ENCODE peak calls at places on chromosome X, in seven cellular contexts. V is uterus, C is sigmoid colon, S is thyroid gland, O is ovary, L is spleen, U is stomach. F is an unnamed sample.

GRCh38 chrX:148933881-148934280 is 433.5 kb downstream of the AFF2 start:
- DNase-seq in V (no peak), C (no peak), S (no peak), O (no peak), L (no peak), U (no peak), F (no peak)

GRCh38 chrX:508163-508562 is 121.5 kb upstream of the PPP2R3B start:
- DNase-seq in V (no peak), C (no peak), S (no peak), O (no peak), L (no peak), U (no peak), F (no peak)

GRCh38 chrX:41870719-41871151 is 52.6 kb downstream of the CASK start:
- DNase-seq in V (no peak), C (no peak), S (peak; percentile 2), O (no peak), L (no peak), U (peak; percentile 47), F (no peak)

GRCh38 chrX:129318375-129318774 is 204.9 kb downstream of the SMARCA1 start:
- DNase-seq in V (no peak), C (no peak), S (no peak), O (no peak), L (no peak), U (no peak), F (no peak)

GRCh38 chrX:20363003-20363674 is 96.4 kb upstream of the RPS6KA3 start:
- DNase-seq in V (no peak), C (no peak), S (no peak), O (no peak), L (no peak), U (no peak), F (no peak)

GRCh38 chrX:95509474-95509873 is 1175.2 kb upstream of the DIAPH2 start:
- DNase-seq in V (no peak), C (no peak), S (no peak), O (no peak), L (no peak), U (no peak), F (no peak)

GRCh38 chrX:47607091-47607490 is 12.6 kb downstream of the SYN1 start:
- DNase-seq in V (no peak), C (no peak), S (no peak), O (no peak), L (no peak), U (no peak), F (no peak)

GRCh38 chrX:23844502-23845138 is 61.6 kb downstream of the SAT1 start:
- DNase-seq in V (no peak), C (no peak), S (no peak), O (no peak), L (peak; percentile 25), U (peak; percentile 29), F (no peak)

GRCh38 chrX:130097507-130098201 is 12.6 kb downstream of the ELF4 start:
- DNase-seq in V (no peak), C (no peak), S (peak; percentile 44), O (no peak), L (peak; percentile 80), U (peak; percentile 53), F (no peak)

GRCh38 chrX:45621356-45622041 is 420.8 kb upstream of the DIPK2B start:
- DNase-seq in V (no peak), C (no peak), S (no peak), O (no peak), L (no peak), U (no peak), F (no peak)

GRCh38 chrX:55488559-55489314 is 911 bp downstream of the USP51 start:
- DNase-seq in V (peak; percentile 72), C (peak; percentile 85), S (peak; percentile 66), O (peak; percentile 83), L (peak; percentile 89), U (peak; percentile 62), F (peak; percentile 52)

GRCh38 chrX:630922-631496 is 418 bp downstream of the SHOX start:
- DNase-seq in V (no peak), C (peak; percentile 41), S (no peak), O (no peak), L (peak; percentile 72), U (no peak), F (no peak)

GRCh38 chrX:48459483-48459882 is 10.6 kb downstream of the SLC38A5 start:
- DNase-seq in V (no peak), C (no peak), S (no peak), O (no peak), L (no peak), U (no peak), F (no peak)

GRCh38 chrX:40513012-40513411 is 67.8 kb upstream of the ATP6AP2 start:
- DNase-seq in V (no peak), C (no peak), S (no peak), O (no peak), L (no peak), U (no peak), F (no peak)

GRCh38 chrX:41718481-41719245 is 5.3 kb upstream of the GPR82 start:
- DNase-seq in V (no peak), C (no peak), S (no peak), O (no peak), L (no peak), U (no peak), F (no peak)

GRCh38 chrX:22314692-22315091 is 42.0 kb downstream of the CBLL2 start:
- DNase-seq in V (peak; percentile 17), C (no peak), S (no peak), O (no peak), L (no peak), U (no peak), F (no peak)

GRCh38 chrX:84339507-84340364 is 151.7 kb upstream of the RPS6KA6 start:
- DNase-seq in V (no peak), C (no peak), S (no peak), O (no peak), L (no peak), U (no peak), F (no peak)

GRCh38 chrX:538311-538710 is 92.3 kb upstream of the SHOX start:
- DNase-seq in V (no peak), C (no peak), S (no peak), O (no peak), L (no peak), U (no peak), F (no peak)

GRCh38 chrX:133297284-133297683 is 79.1 kb upstream of the TFDP3 start:
- DNase-seq in V (no peak), C (no peak), S (no peak), O (no peak), L (no peak), U (no peak), F (no peak)

DNA sequence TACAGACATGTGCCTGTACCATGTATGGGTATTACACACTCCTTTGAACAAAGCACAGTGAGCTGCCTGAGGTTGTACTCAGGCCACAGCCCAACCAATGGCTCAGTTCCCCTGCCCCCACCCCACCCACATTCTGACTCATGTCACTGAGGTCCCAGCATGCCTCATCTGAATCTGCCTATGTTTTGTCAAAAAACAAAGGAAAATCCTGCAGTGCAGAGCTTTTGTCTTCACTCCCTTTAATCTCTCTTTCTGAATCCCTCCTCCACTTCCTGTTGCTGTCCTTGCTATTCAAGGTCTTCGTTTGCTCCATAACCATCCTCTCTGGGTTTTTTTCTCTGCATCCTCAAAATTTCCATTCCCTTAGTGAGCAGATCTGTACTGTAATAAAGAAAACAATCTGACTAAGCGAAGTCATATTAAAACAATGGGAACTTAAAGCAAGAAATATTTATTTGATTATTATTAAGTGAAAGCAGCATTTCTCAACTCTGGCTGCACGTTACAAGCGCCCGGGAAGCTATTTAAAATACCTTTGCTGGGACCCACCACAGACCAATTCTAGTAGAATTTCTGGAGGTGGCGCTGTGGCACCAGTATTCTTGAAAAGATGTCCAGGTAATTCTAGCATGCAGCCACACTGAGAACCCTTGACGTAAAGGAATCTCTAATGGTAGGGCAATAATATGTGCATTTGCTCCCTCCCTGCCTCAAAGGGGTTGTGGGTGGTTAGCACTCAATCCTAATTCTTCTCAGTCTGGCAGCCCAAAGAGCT is 8.8 kb downstream of the GUCY2F start:
- DNase-seq in V (no peak), C (no peak), S (no peak), O (no peak), L (no peak), U (no peak), F (no peak)
- TF ChIP-seq CTCF in V (no peak), C (no peak), S (no peak), O (no peak), L (no peak), U (no peak), F (no peak)

GRCh38 chrX:153927686-153927935 is 1.5 kb upstream of the ARHGAP4 start:
- DNase-seq in V (no peak), C (no peak), S (no peak), O (no peak), L (no peak), U (no peak), F (no peak)
- TF ChIP-seq POLR2A in V (no peak), C (no peak), S (no peak), O (no peak), L (no peak), U (no peak), F (no peak)

GRCh38 chrX:10485331-10485730 is 135.1 kb downstream of the MID1 start:
- DNase-seq in V (no peak), C (no peak), S (no peak), O (no peak), L (no peak), U (no peak), F (no peak)

GRCh38 chrX:10482262-10482661 is 138.1 kb downstream of the MID1 start:
- DNase-seq in V (no peak), C (no peak), S (peak; percentile 12), O (no peak), L (no peak), U (no peak), F (peak; percentile 23)

GRCh38 chrX:10483191-10483808 is 137.1 kb downstream of the MID1 start:
- DNase-seq in V (no peak), C (no peak), S (peak; percentile 2), O (no peak), L (no peak), U (no peak), F (no peak)

GRCh38 chrX:10484683-10485247 is 135.6 kb downstream of the MID1 start:
- DNase-seq in V (no peak), C (no peak), S (no peak), O (no peak), L (no peak), U (no peak), F (no peak)

GRCh38 chrX:10482708-10483107 is 137.7 kb downstream of the MID1 start:
- DNase-seq in V (no peak), C (no peak), S (no peak), O (no peak), L (no peak), U (no peak), F (no peak)
- H3K27me3 ChIP-seq in V (no peaks in the 10 kb centered on the region), C (no peaks in the 10 kb centered on the region), S (no peaks in the 10 kb centered on the region), O (no peaks in the 10 kb centered on the region), L (no peaks in the 10 kb centered on the region), U (no peaks in the 10 kb centered on the region), F (no peaks in the 10 kb centered on the region)

DNA sequence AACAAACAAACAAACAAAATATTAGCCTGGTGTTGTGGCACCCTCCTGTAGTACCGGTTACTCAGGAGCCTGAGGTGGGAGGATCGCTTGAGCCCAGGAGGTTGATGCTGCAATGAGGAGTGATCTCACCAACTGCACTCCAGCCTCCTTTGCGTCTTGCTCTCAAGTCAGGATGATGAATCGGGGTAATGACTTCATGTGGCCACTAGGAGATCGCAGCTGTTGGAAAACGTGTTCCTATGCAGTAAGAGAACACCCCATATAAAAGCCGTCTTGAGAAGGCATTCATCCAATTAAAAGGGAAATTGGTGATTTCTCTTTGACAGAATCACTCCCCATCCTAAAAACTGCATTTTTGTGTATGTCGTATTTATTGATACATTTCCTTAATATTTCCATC is 6.9 kb downstream of the CCNB3 start:
- DNase-seq in V (no peak), C (no peak), S (no peak), O (no peak), L (no peak), U (no peak), F (no peak)
- TF ChIP-seq CTCF in V (no peak), C (no peak), S (no peak), O (no peak), L (no peak), U (no peak), F (no peak)